ENCODE peak calls at places on chromosomes 7 and 10, in seven cellular contexts. I is aorta; A is COR-L47; J is activated naive CD4-positive, alpha-beta T cell; N is HCEC 1CT; D is CD8-positive, alpha-beta T cell; X is mesothelial cell of epicardium. V is an unnamed sample.

GRCh38 chr10:117353700-117354099 is 21.5 kb downstream of the PDZD8 start:
- DNase-seq in A (no peak), X (no peak), N (no peak), I (no peak), J (no peak), D (no peak), V (no peak)

GRCh38 chr10:11065567-11065966 is 47.9 kb downstream of the CELF2 start:
- DNase-seq in N (no peak), X (no peak), J (no peak), A (no peak), I (no peak), D (no peak), V (no peak)

GRCh38 chr10:110209926-110210662 is 2.7 kb downstream of the MXI1 start:
- DNase-seq in D (peak; percentile 51), J (no peak), X (peak; percentile 38), N (peak; percentile 45), A (no peak), I (peak; percentile 85), V (no peak)

GRCh38 chr10:88783734-88784133 is 18.8 kb upstream of the LIPM start:
- DNase-seq in A (no peak), I (no peak), N (peak; percentile 28), X (no peak), J (no peak), D (no peak), V (no peak)

GRCh38 chr7:77524732-77525131 is 12.4 kb upstream of the PTPN12 start:
- DNase-seq in N (peak; percentile 30), D (no peak), A (no peak), X (no peak), I (no peak), J (no peak), V (no peak)

GRCh38 chr7:156113733-156114132 is 301.5 kb upstream of the SHH start:
- DNase-seq in N (no peak), A (no peak), X (no peak), D (no peak), I (no peak), J (no peak), V (no peak)

GRCh38 chr7:141701489-141702046 is 398 bp downstream of the DENND11 start:
- DNase-seq in X (peak; percentile 31), J (peak; percentile 10), I (peak; percentile 78), N (no peak), A (peak; percentile 48), D (peak; percentile 62), V (no peak)

GRCh38 chr10:125694874-125695273 is 11.9 kb upstream of the TEX36 start:
- DNase-seq in D (no peak), A (no peak), X (no peak), N (peak; percentile 45), I (no peak), J (no peak), V (peak; percentile 76)

V was measured in GM04503.